ENCODE peak calls at places on chromosomes 16 and 17, in five cellular contexts. One of them, this sample, is unnamed.

GRCh38 chr17:545156-545555 is 169.5 kb downstream of the VPS53 start:
- DNase-seq in substantia nigra: no peak
- DNase-seq in NCI-H345: no peak
- DNase-seq in BJ: no peak
- DNase-seq in NCI-H774: no peak
- DNase-seq in this sample: no peak

GRCh38 chr17:63716426-63716825 is 16.5 kb upstream of the LIMD2 start:
- DNase-seq in NCI-H774: no peak
- DNase-seq in substantia nigra: no peak
- DNase-seq in NCI-H345: no peak
- DNase-seq in BJ: no peak
- DNase-seq in this sample: no peak

GRCh38 chr17:8087075-8087941 is at the start of gene ALOX12B:
- DNase-seq in NCI-H345: no peak
- DNase-seq in NCI-H774: no peak
- DNase-seq in BJ: no peak
- DNase-seq in substantia nigra: no peak
- DNase-seq in this sample: no peak

GRCh38 chr17:37462492-37462891 is 27.2 kb upstream of the DUSP14 start:
- DNase-seq in substantia nigra: no peak
- DNase-seq in BJ: no peak
- DNase-seq in NCI-H774: no peak
- DNase-seq in NCI-H345: no peak
- DNase-seq in this sample: no peak

GRCh38 chr16:54817432-54817831 is 113.2 kb upstream of the IRX5 start:
- DNase-seq in substantia nigra: no peak
- DNase-seq in NCI-H774: no peak
- DNase-seq in NCI-H345: no peak
- DNase-seq in BJ: no peak
- DNase-seq in this sample: no peak

GRCh38 chr16:720507-720989 is 398 bp upstream of the ANTKMT start:
- DNase-seq in NCI-H345: peak; percentile 79
- DNase-seq in BJ: no peak
- DNase-seq in NCI-H774: no peak
- DNase-seq in substantia nigra: peak; percentile 50
- DNase-seq in this sample: no peak

GRCh38 chr16:35574454-35575431 is 2115.3 kb downstream of the TP53TG3F start:
- DNase-seq in BJ: no peak
- DNase-seq in substantia nigra: no peak
- DNase-seq in NCI-H774: no peak
- DNase-seq in NCI-H345: no peak
- DNase-seq in this sample: no peak

GRCh38 chr17:44033841-44034408 is 19.2 kb upstream of the TMEM101 start:
- DNase-seq in NCI-H774: no peak
- DNase-seq in NCI-H345: no peak
- DNase-seq in BJ: no peak
- DNase-seq in substantia nigra: no peak
- DNase-seq in this sample: no peak